ENCODE peak calls at places on chromosome 16, in four cellular contexts. P is heart left ventricle, T is ovary, Y is uterus. Q is an unnamed sample.

GRCh38 chr16:84175351-84176081 is 11.3 kb downstream of the TAF1C start:
- DNase-seq in P (no peak), T (no peak), Y (peak; percentile 49), Q (no peak)

GRCh38 chr16:82177555-82177954 is 7.5 kb upstream of the MPHOSPH6 start:
- DNase-seq in P (no peak), T (no peak), Y (no peak), Q (no peak)

GRCh38 chr16:84649511-84649861 is 1.2 kb downstream of the KLHL36 start:
- DNase-seq in P (no peak), T (no peak), Y (no peak), Q (no peak)

GRCh38 chr16:20707461-20707860 is 10.0 kb upstream of the ACSM1 start:
- DNase-seq in P (no peak), T (no peak), Y (no peak), Q (no peak)

GRCh38 chr16:86836503-86837125 is 258.3 kb downstream of the FOXL1 start:
- DNase-seq in P (no peak), T (no peak), Y (no peak), Q (no peak)

GRCh38 chr16:3171181-3171854 is 16.7 kb upstream of the OR1F1 start:
- DNase-seq in P (no peak), T (no peak), Y (no peak), Q (no peak)

GRCh38 chr16:5034167-5034523 is 410 bp upstream of the NAGPA start:
- DNase-seq in P (no peak), T (no peak), Y (no peak), Q (no peak)

GRCh38 chr16:49049191-49049590 is 232.4 kb downstream of the CBLN1 start:
- DNase-seq in P (no peak), T (no peak), Y (no peak), Q (no peak)

GRCh38 chr16:70478912-70479341 is 24.5 kb downstream of the FCSK start:
- DNase-seq in P (no peak), T (no peak), Y (no peak), Q (no peak)

GRCh38 chr16:56909484-56910113 is 22.3 kb upstream of the HERPUD1 start:
- DNase-seq in P (no peak), T (no peak), Y (no peak), Q (no peak)

GRCh38 chr16:88516666-88517065 is 53.5 kb upstream of the ZC3H18 start:
- DNase-seq in P (no peak), T (no peak), Y (no peak), Q (no peak)

GRCh38 chr16:86602521-86602920 is 24.2 kb downstream of the FOXL1 start:
- DNase-seq in P (no peak), T (no peak), Y (no peak), Q (peak; percentile 50)

GRCh38 chr16:67278773-67279295 is 498 bp upstream of the PLEKHG4 start:
- DNase-seq in P (no peak), T (no peak), Y (peak; percentile 41), Q (no peak)

GRCh38 chr16:12868169-12868568 is 33.2 kb upstream of the SHISA9 start:
- DNase-seq in P (no peak), T (no peak), Y (no peak), Q (no peak)

GRCh38 chr16:52090080-52090479 is 456.9 kb downstream of the TOX3 start:
- DNase-seq in P (no peak), T (no peak), Y (no peak), Q (no peak)

GRCh38 chr16:1256874-1257322 is 1.0 kb downstream of the TPSD1 start:
- DNase-seq in P (no peak), T (no peak), Y (no peak), Q (no peak)

GRCh38 chr16:57795431-57795878 is 6.8 kb downstream of the KIFC3 start:
- DNase-seq in P (no peak), T (no peak), Y (no peak), Q (no peak)

GRCh38 chr16:8996891-8997290 is 33.2 kb upstream of the USP7 start:
- DNase-seq in P (no peak), T (no peak), Y (no peak), Q (no peak)

GRCh38 chr16:17346774-17347569 is 123.8 kb downstream of the XYLT1 start:
- DNase-seq in P (no peak), T (no peak), Y (no peak), Q (no peak)

GRCh38 chr16:19502395-19503131 is 19.3 kb downstream of the GDE1 start:
- DNase-seq in P (peak; percentile 57), T (peak; percentile 73), Y (peak; percentile 45), Q (no peak)

GRCh38 chr16:89375021-89375420 is 115.3 kb downstream of the ANKRD11 start:
- DNase-seq in P (no peak), T (no peak), Y (no peak), Q (no peak)

GRCh38 chr16:86088816-86089215 is 189.9 kb downstream of the IRF8 start:
- DNase-seq in P (no peak), T (no peak), Y (no peak), Q (no peak)

GRCh38 chr16:88315543-88316105 is 67.1 kb upstream of the ZNF469 start:
- DNase-seq in P (no peak), T (no peak), Y (peak; percentile 48), Q (no peak)

GRCh38 chr16:67284699-67285646 is 5.6 kb downstream of the PLEKHG4 start:
- DNase-seq in P (no peak), T (no peak), Y (no peak), Q (no peak)

GRCh38 chr16:47375423-47375822 is 85.4 kb downstream of the ITFG1 start:
- DNase-seq in P (no peak), T (no peak), Y (no peak), Q (no peak)

GRCh38 chr16:66478733-66479511 is 51.8 kb downstream of the BEAN1 start:
- DNase-seq in P (peak; percentile 69), T (peak; percentile 68), Y (peak; percentile 58), Q (no peak)

GRCh38 chr16:17238285-17239028 is 232.3 kb downstream of the XYLT1 start:
- DNase-seq in P (no peak), T (no peak), Y (no peak), Q (no peak)

GRCh38 chr16:85629326-85629725 is 16.2 kb downstream of the GSE1 start:
- DNase-seq in P (no peak), T (no peak), Y (no peak), Q (no peak)

GRCh38 chr16:15618392-15618791 is 24.6 kb downstream of the MARF1 start:
- DNase-seq in P (no peak), T (no peak), Y (no peak), Q (no peak)

GRCh38 chr16:88733630-88734360 is 27.5 kb downstream of the CTU2 start:
- DNase-seq in P (no peak), T (no peak), Y (no peak), Q (no peak)

GRCh38 chr16:70694088-70694487 is 8.2 kb upstream of the MTSS2 start:
- DNase-seq in P (no peak), T (no peak), Y (peak; percentile 71), Q (no peak)

GRCh38 chr16:50166511-50167500 is 13.7 kb downstream of the TENT4B start:
- DNase-seq in P (no peak), T (no peak), Y (no peak), Q (no peak)

GRCh38 chr16:9258423-9259051 is 167.1 kb downstream of the HAPSTR1 start:
- DNase-seq in P (peak; percentile 11), T (no peak), Y (no peak), Q (no peak)

GRCh38 chr16:70380205-70380918 is 33.7 kb downstream of the DDX19A start:
- DNase-seq in P (no peak), T (peak; percentile 59), Y (peak; percentile 52), Q (peak; percentile 77)

GRCh38 chr16:89615596-89616090 is 2.2 kb downstream of the DPEP1 start:
- DNase-seq in P (no peak), T (no peak), Y (no peak), Q (no peak)

GRCh38 chr16:35743101-35743692 is 2283.8 kb downstream of the TP53TG3F start:
- DNase-seq in P (no peak), T (no peak), Y (no peak), Q (no peak)
- H3K9me3 ChIP-seq in P (peaks cover 6% of the 10 kb centered on the region), T (peaks cover 4% of the 10 kb centered on the region), Y (no peaks in the 10 kb centered on the region), Q (no peaks in the 10 kb centered on the region)

DNA sequence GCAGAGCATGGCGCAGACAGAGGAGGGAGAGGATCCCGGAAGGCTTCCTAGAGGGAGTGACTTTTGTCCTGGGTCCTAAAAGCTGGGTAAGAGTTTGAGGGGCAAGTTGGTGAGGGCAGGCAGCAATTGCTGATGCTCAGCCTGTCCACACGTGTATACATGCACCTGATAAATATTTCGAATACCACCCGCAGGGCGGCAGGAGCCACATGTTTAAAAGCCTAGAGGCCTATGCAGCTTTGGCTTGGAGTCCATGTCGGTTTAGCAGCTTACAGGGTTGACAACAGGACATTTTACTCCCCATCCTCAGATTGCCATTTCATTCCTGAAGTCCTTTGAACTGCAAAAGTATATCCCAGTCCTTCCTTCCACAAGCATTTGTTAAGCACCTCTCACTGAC is 99.1 kb downstream of the KATNIP start:
- DNase-seq in P (no peak), T (no peak), Y (no peak), Q (no peak)
- H3K9me3 ChIP-seq in P (no peaks in the 10 kb centered on the region), T (no peaks in the 10 kb centered on the region), Y (no peaks in the 10 kb centered on the region), Q (no peaks in the 10 kb centered on the region)

DNA sequence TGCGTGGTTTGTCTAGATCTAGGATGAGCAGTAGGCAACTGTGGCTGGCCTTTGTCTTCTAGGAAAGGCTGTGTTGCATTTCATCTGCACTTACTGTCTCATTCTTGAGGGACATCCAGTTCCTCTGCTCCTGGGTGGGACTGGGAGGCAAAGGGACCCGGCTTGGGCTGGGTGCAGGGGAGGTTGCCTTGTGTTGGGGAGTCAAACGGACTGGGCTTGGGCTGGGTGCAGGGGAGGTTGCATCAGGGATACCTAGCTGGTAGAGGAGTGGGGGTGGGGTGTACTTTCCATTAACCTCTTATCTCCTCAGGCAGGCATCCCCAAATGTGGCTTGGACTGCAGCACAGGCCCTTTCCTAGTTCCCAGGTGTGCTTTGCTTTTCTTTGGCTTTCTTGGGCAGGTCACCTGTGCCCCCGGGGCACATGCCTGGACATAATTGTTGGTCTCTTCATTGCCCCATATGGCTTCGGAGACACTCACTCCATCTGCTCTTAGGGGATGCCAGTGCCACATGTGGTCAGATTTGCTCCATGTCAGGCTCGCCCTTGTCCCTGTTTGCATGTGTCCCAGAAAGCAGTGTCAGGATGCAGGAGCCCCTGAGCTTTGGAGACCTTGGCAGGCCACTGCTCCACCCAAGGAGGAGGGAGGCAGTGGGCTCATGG is 1682.9 kb downstream of the TP53TG3F start:
- DNase-seq in P (no peak), T (no peak), Y (no peak), Q (no peak)
- H3K9me3 ChIP-seq in P (peaks cover 6% of the 10 kb centered on the region), T (no peaks in the 10 kb centered on the region), Y (no peaks in the 10 kb centered on the region), Q (peaks cover 9% of the 10 kb centered on the region)

DNA sequence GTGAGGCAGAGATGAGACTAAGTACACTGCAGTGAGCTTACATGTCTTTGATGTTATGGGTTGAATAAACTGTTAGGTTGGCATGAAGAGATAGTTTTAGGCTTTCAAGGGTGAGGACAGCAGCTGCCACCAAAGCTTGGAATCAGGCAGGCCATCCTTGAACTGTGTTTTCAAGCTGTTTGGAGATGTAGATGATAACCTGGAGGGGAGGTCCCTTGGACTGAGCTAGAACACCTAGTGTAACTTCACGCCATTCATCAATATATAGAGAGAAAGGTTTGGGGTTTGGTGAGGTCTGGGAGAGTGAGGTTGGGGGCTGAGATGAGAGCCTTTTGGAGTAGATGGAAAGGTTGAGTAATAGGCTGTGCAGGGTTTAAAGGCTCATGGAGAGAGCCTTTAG is 2447.0 kb downstream of the TP53TG3F start:
- DNase-seq in P (no peak), T (no peak), Y (no peak), Q (no peak)
- H3K9me3 ChIP-seq in P (no peaks in the 10 kb centered on the region), T (no peaks in the 10 kb centered on the region), Y (no peaks in the 10 kb centered on the region), Q (no peaks in the 10 kb centered on the region)

GRCh38 chr16:10390330-10390729 is 4.5 kb downstream of the ATF7IP2 start:
- DNase-seq in P (no peak), T (no peak), Y (no peak), Q (no peak)
- H3K9me3 ChIP-seq in P (no peaks in the 10 kb centered on the region), T (no peaks in the 10 kb centered on the region), Y (no peaks in the 10 kb centered on the region), Q (no peaks in the 10 kb centered on the region)

GRCh38 chr16:77993586-77993985 is 28.8 kb upstream of the CLEC3A start:
- DNase-seq in P (no peak), T (no peak), Y (peak; percentile 40), Q (no peak)
- H3K9me3 ChIP-seq in P (peaks cover 14% of the 10 kb centered on the region), T (no peaks in the 10 kb centered on the region), Y (no peaks in the 10 kb centered on the region), Q (no peaks in the 10 kb centered on the region)